ENCODE peak calls at places on chromosomes 4 and X, in five cellular contexts. D is heart right ventricle, P is Peyer's patch, J is K562, G is MM.1S. M is an unnamed sample. For H3K4me1 and H3K9me3, the result is how much of the 10 kb centered on the place peaks cover.

GRCh38 chr4:86838141-86838540 is 11.0 kb downstream of the SLC10A6 start:
- DNase-seq in D (no peak), P (no peak), J (no peak), G (no peak), M (no peak)

GRCh38 chr4:161252520-161253141 is 911.2 kb downstream of the FSTL5 start:
- DNase-seq in D (no peak), P (no peak), J (peak), G (peak), M (peak)

GRCh38 chrX:109774706-109775105 is 41.6 kb upstream of the ACSL4 start:
- DNase-seq in D (no peak), P (no peak), J (peak), G (no peak), M (no peak)

GRCh38 chrX:155188786-155189185 is 27.5 kb upstream of the VBP1 start:
- DNase-seq in D (no peak), P (no peak), J (no peak), G (peak), M (no peak)

GRCh38 chrX:142096263-142096662 is 108.8 kb downstream of the MAGEC2 start:
- DNase-seq in D (no peak), P (no peak), J (no peak), G (no peak), M (no peak)

GRCh38 chrX:135431886-135432285 is 10.1 kb downstream of the SMIM10L2A start:
- DNase-seq in D (no peak), P (no peak), J (no peak), G (no peak), M (no peak)

GRCh38 chr4:70746179-70746839 is 24.5 kb downstream of the RUFY3 start:
- DNase-seq in D (no peak), P (no peak), J (no peak), G (no peak), M (no peak)

GRCh38 chrX:19386679-19387078 is 43.0 kb downstream of the PDHA1 start:
- DNase-seq in D (no peak), P (no peak), J (no peak), G (no peak), M (no peak)

GRCh38 chr4:87622303-87622702 is 14.0 kb downstream of the DSPP start:
- DNase-seq in D (no peak), P (no peak), J (no peak), G (no peak), M (no peak)

GRCh38 chr4:73698217-73698616 is 42.2 kb upstream of the CXCL8 start:
- DNase-seq in D (no peak), P (no peak), J (no peak), G (no peak), M (no peak)

GRCh38 chrX:46554942-46555341 is 9.7 kb upstream of the ZNF674 start:
- DNase-seq in D (no peak), P (no peak), J (no peak), G (peak), M (peak)

GRCh38 chr4:14018191-14018853 is 390.8 kb upstream of the BOD1L1 start:
- DNase-seq in D (no peak), P (no peak), J (no peak), G (peak), M (no peak)

GRCh38 chr4:180105362-180105761 is 2137.8 kb upstream of the TENM3 start:
- DNase-seq in D (no peak), P (no peak), J (no peak), G (no peak), M (no peak)

GRCh38 chr4:168743576-168743975 is 246.7 kb downstream of the PALLD start:
- DNase-seq in D (no peak), P (no peak), J (no peak), G (no peak), M (no peak)

GRCh38 chr4:156109943-156110925 is 156.6 kb upstream of the CTSO start:
- DNase-seq in D (peak), P (no peak), J (no peak), G (no peak), M (no peak)

GRCh38 chr4:103137446-103137827 is 37.8 kb upstream of the BDH2 start:
- DNase-seq in D (no peak), P (no peak), J (no peak), G (no peak), M (no peak)

GRCh38 chr4:111837761-111838160 is 307.5 kb upstream of the FAM241A start:
- DNase-seq in D (no peak), P (no peak), J (no peak), G (no peak), M (no peak)

GRCh38 chr4:8176547-8177399 is 18.2 kb upstream of the ABLIM2 start:
- DNase-seq in D (no peak), P (peak), J (peak), G (peak), M (peak)

GRCh38 chr4:8702020-8702495 is 109.5 kb downstream of the CPZ start:
- DNase-seq in D (no peak), P (peak), J (no peak), G (no peak), M (peak)

GRCh38 chr4:2359591-2360390 is 58.7 kb downstream of the ZFYVE28 start:
- DNase-seq in D (no peak), P (no peak), J (no peak), G (no peak), M (no peak)

GRCh38 chr4:10866691-10867090 is 182.1 kb upstream of the CLNK start:
- DNase-seq in D (no peak), P (no peak), J (no peak), G (no peak), M (no peak)

GRCh38 chrX:8755813-8756212 is 23.9 kb upstream of the ANOS1 start:
- DNase-seq in D (no peak), P (no peak), J (no peak), G (no peak), M (no peak)

GRCh38 chr4:151865327-151865726 is 104.5 kb upstream of the GATB start:
- DNase-seq in D (peak), P (peak), J (no peak), G (no peak), M (no peak)

GRCh38 chr4:151862766-151863165 is 102.0 kb upstream of the GATB start:
- DNase-seq in D (no peak), P (no peak), J (no peak), G (no peak), M (no peak)

GRCh38 chr4:151865744-151866143 is 104.9 kb upstream of the GATB start:
- DNase-seq in D (no peak), P (no peak), J (no peak), G (no peak), M (no peak)

GRCh38 chr4:151866266-151866918 is 105.6 kb upstream of the GATB start:
- DNase-seq in D (no peak), P (no peak), J (no peak), G (no peak), M (no peak)

GRCh38 chr4:151864068-151864467 is 103.3 kb upstream of the GATB start:
- DNase-seq in D (no peak), P (no peak), J (no peak), G (no peak), M (no peak)
- H3K4me1 ChIP-seq in D (under half), P (under half), J (under half), G (under half), M (under half)

DNA sequence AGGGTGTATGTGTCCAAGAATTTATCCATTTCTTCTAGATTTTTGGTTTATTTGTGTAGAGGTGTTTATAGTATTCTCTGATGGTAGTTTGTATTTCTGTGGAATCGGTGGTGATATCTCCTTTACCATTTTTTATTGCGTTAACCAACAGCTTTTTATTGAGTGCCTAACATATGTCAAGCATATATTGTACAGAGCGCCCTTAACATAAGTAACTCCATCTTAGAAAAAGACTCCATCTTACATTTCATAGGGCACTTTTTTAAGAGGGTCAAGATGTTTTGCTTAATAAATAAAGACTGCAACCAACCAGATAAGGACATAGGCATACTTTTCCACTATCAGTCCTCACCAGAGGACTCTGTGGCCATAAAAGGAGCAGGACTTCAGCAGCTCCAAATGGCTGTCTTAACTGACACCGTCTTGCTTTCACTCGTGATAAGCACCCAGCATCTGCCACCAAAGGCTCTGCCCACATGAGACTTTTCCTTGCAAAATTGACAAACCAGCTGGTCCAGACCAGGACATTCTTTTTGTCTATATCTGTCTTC is 75.0 kb downstream of the HS6ST2 start:
- DNase-seq in D (no peak), P (no peak), J (no peak), G (no peak), M (no peak)
- H3K9me3 ChIP-seq in D (under half), P (under half), J (under half), G (under half), M (under half)

GRCh38 chr4:148287111-148287510 is 155.1 kb downstream of the NR3C2 start:
- DNase-seq in D (no peak), P (no peak), J (no peak), G (no peak), M (no peak)
- H3K4me1 ChIP-seq in D (half or more), P (under half), J (under half), G (under half), M (under half)

GRCh38 chr4:100164808-100165760 is 25.2 kb downstream of the DDIT4L start:
- DNase-seq in D (no peak), P (no peak), J (no peak), G (no peak), M (no peak)
- H3K9me3 ChIP-seq in D (under half), P (under half), J (under half), G (under half), M (under half)

GRCh38 chr4:831483-831805 is 5.5 kb upstream of the CPLX1 start:
- DNase-seq in D (no peak), P (no peak), J (no peak), G (no peak), M (no peak)

GRCh38 chr4:833731-834367 is 7.9 kb upstream of the CPLX1 start:
- DNase-seq in D (no peak), P (no peak), J (no peak), G (no peak), M (no peak)

GRCh38 chr4:832108-832507 is 6.2 kb upstream of the CPLX1 start:
- DNase-seq in D (no peak), P (no peak), J (no peak), G (no peak), M (no peak)

GRCh38 chr4:833156-833555 is 7.2 kb upstream of the CPLX1 start:
- DNase-seq in D (no peak), P (no peak), J (no peak), G (no peak), M (no peak)

DNA sequence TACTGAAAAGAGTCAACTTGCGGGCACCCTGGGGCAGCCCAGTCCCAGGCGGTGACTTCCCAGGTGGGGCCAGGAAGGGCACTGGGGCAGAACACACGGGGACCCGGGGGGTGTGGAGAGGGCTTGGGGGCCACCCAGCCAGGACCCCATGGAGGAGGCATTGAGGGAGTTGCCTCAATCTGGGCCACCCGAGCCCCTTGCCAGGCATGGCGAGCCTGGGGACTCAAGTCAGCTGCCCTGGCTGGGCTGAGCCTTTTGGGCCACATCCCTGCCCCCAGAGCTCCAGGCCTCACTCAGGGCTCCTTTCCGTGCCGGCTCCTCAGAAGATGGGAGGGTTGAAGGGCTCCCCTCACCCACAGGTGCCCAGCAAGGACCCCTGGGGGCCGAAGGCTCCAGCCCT is 6.6 kb upstream of the CPLX1 start:
- DNase-seq in D (no peak), P (no peak), J (no peak), G (no peak), M (no peak)
- H3K4me1 ChIP-seq in D (under half), P (under half), J (half or more), G (under half), M (under half)

GRCh38 chr4:186032259-186032658 is 36.7 kb upstream of the TLR3 start:
- DNase-seq in D (no peak), P (no peak), J (no peak), G (no peak), M (no peak)
- H3K9me3 ChIP-seq in D (under half), P (under half), J (under half), G (under half), M (under half)

DNA sequence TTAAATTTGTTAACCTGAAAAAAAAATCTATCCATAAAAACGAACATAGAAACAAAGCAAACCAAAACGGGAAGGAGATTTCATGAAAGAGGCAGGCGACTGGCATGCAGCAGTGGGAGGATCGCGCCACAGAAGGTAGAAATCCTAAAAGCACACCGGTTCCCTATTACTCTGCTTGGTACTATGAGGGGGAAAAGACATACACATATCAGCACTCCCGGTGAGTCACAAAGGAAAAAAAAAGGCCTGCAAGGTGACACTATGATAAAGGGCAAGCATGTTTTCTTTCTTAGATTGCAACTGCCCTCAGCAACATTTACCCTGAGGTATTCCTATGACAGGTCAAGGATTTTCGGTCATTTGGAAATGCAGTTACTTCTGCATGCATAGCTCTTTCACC is 60.6 kb upstream of the NAP1L5 start:
- DNase-seq in D (no peak), P (no peak), J (peak), G (no peak), M (no peak)
- H3K4me1 ChIP-seq in D (under half), P (under half), J (under half), G (under half), M (under half)

GRCh38 chr4:54225671-54226398 is 3.3 kb upstream of the PDGFRA start:
- DNase-seq in D (no peak), P (no peak), J (no peak), G (no peak), M (no peak)
- H3K9me3 ChIP-seq in D (under half), P (under half), J (under half), G (under half), M (under half)

DNA sequence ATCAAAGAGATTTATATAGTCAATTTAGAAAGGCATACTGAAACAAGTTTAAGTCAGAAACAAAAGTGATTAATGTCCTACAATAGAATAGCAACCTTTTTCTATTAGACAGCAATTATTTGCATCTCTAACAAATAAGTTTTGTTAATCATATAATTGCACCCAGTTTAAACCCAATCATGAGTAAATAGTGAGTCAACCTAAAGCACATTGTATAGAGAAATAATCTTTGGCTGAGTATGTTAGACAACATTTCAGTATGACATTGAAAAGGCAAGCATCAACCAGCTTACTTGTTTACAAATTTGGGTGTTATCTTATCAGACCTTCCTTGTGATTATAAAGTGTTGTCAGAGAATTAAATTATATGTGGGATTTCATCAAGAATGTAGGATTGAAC is 209.5 kb downstream of the IL15 start:
- DNase-seq in D (no peak), P (no peak), J (no peak), G (no peak), M (no peak)
- H3K4me1 ChIP-seq in D (under half), P (under half), J (under half), G (under half), M (under half)

M was measured in HAP-1.